ENCODE peak calls at places on chromosomes 6 and 20, in eight cellular contexts. X, U, L, M, A, Y, N and G are unnamed samples.
A peak's percentile ranks its signal among the peaks of the same experiment; 100 is the strongest.

GRCh38 chr6:38567436-38567835 is 72.3 kb downstream of the BTBD9 start:
- DNase-seq in X (peak; percentile 87), U (no peak), L (no peak), M (peak; percentile 90), A (peak; percentile 80), Y (peak; percentile 91), N (peak; percentile 73), G (peak; percentile 14)

GRCh38 chr20:1943267-1944002 is 48.2 kb downstream of the SIRPA start:
- DNase-seq in X (no peak), U (no peak), L (no peak), M (no peak), A (no peak), Y (peak; percentile 38), N (peak; percentile 79), G (no peak)

GRCh38 chr6:112282217-112282616 is 27.9 kb upstream of the LAMA4 start:
- DNase-seq in X (peak; percentile 44), U (peak; percentile 14), L (no peak), M (peak; percentile 85), A (no peak), Y (peak; percentile 93), N (peak; percentile 73), G (peak; percentile 30)

GRCh38 chr6:3808759-3809514 is 40.2 kb upstream of the FAM50B start:
- DNase-seq in X (no peak), U (no peak), L (no peak), M (peak; percentile 94), A (peak; percentile 62), Y (peak; percentile 93), N (peak; percentile 89), G (peak; percentile 71)

GRCh38 chr20:4519530-4519929 is 202.2 kb upstream of the PRND start:
- DNase-seq in X (no peak), U (peak; percentile 78), L (peak; percentile 42), M (no peak), A (no peak), Y (no peak), N (no peak), G (peak; percentile 17)

GRCh38 chr6:110481081-110481480 is 4.7 kb upstream of the SLC22A16 start:
- DNase-seq in X (no peak), U (no peak), L (no peak), M (no peak), A (no peak), Y (no peak), N (no peak), G (no peak)

GRCh38 chr6:44020148-44020547 is 107.1 kb downstream of the MRPL14 start:
- DNase-seq in X (peak; percentile 62), U (no peak), L (no peak), M (no peak), A (no peak), Y (no peak), N (peak; percentile 69), G (no peak)

GRCh38 chr6:37698264-37699137 is 818 bp upstream of the MDGA1 start:
- DNase-seq in X (peak; percentile 65), U (peak; percentile 76), L (peak; percentile 67), M (peak; percentile 65), A (no peak), Y (no peak), N (no peak), G (peak; percentile 67)

GRCh38 chr20:51366155-51366886 is 176.2 kb downstream of the NFATC2 start:
- DNase-seq in X (peak; percentile 76), U (no peak), L (no peak), M (peak; percentile 100), A (peak; percentile 99), Y (peak; percentile 100), N (peak; percentile 88), G (peak; percentile 36)

GRCh38 chr6:106757267-106757666 is 127.9 kb downstream of the QRSL1 start:
- DNase-seq in X (no peak), U (no peak), L (no peak), M (no peak), A (no peak), Y (no peak), N (no peak), G (no peak)

GRCh38 chr6:89242574-89243330 is 25.6 kb upstream of the GABRR1 start:
- DNase-seq in X (no peak), U (peak; percentile 57), L (peak; percentile 34), M (peak; percentile 65), A (peak; percentile 15), Y (peak; percentile 21), N (no peak), G (peak; percentile 21)

GRCh38 chr6:20877008-20877937 is 343.0 kb downstream of the CDKAL1 start:
- DNase-seq in X (peak; percentile 27), U (no peak), L (peak; percentile 80), M (peak; percentile 93), A (peak; percentile 52), Y (peak; percentile 91), N (peak; percentile 76), G (peak; percentile 95)

GRCh38 chr6:70413829-70414494 is 654 bp downstream of the FAM135A start:
- DNase-seq in X (no peak), U (peak; percentile 43), L (no peak), M (peak; percentile 25), A (no peak), Y (no peak), N (no peak), G (no peak)

GRCh38 chr6:5083813-5084191 is 1.3 kb upstream of the PPP1R3G start:
- DNase-seq in X (no peak), U (no peak), L (no peak), M (no peak), A (no peak), Y (no peak), N (no peak), G (no peak)

GRCh38 chr6:30955367-30956042 is 14.7 kb downstream of the MUCL3 start:
- DNase-seq in X (peak; percentile 50), U (peak; percentile 85), L (peak; percentile 87), M (peak; percentile 12), A (no peak), Y (peak; percentile 23), N (peak; percentile 70), G (peak; percentile 72)

GRCh38 chr6:48087448-48087847 is 23.5 kb downstream of the PTCHD4 start:
- DNase-seq in X (no peak), U (peak; percentile 3), L (no peak), M (peak; percentile 50), A (no peak), Y (no peak), N (no peak), G (no peak)

GRCh38 chr6:80161438-80161837 is 55.0 kb downstream of the BCKDHB start:
- DNase-seq in X (no peak), U (no peak), L (no peak), M (no peak), A (no peak), Y (no peak), N (no peak), G (no peak)

GRCh38 chr6:73451166-73452106 is 661 bp downstream of the CGAS start:
- DNase-seq in X (peak; percentile 68), U (peak; percentile 70), L (peak; percentile 66), M (peak; percentile 38), A (no peak), Y (peak; percentile 36), N (peak; percentile 69), G (peak; percentile 56)

GRCh38 chr6:168377481-168377850 is 57.9 kb upstream of the DACT2 start:
- DNase-seq in X (peak; percentile 73), U (no peak), L (no peak), M (no peak), A (no peak), Y (no peak), N (peak; percentile 73), G (no peak)

GRCh38 chr20:5153612-5154542 is 27.1 kb downstream of the CDS2 start:
- DNase-seq in X (no peak), U (no peak), L (no peak), M (peak; percentile 20), A (no peak), Y (no peak), N (no peak), G (no peak)

GRCh38 chr6:161023316-161023715 is 31.7 kb downstream of the MAP3K4 start:
- DNase-seq in X (no peak), U (no peak), L (no peak), M (no peak), A (no peak), Y (no peak), N (no peak), G (no peak)
- TF ChIP-seq CTCF in X (no peak), U (no peak), L (no peak), M (no peak), A (no peak), Y (no peak), N (no peak), G (no peak)

DNA sequence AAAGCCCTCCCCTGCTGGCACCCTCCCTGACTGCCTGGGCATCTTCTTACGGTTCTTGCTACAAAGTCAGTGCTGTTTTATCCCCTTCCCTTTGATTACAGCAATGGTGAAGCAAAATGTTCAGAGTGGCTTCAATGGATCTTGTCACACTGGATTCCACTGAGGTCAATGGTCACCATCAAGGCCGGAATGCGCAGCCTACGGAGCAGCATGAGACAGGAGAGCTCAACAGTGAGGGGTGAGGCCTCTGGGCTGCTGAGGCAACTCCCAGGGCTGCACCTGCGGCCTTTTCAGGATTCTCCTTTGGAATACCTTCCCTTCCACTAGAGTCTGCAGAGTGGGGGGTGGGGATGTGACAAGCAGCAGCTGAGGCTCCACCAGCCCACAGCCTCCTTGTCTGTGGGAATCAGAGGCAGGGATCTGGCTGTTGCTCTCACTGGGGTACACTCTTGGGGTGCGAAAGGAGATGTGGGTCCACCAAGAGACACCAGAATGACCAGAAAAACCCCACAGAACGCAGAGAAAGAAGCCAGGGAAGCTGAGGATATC is 40.4 kb upstream of the EMILIN3 start:
- DNase-seq in X (no peak), U (no peak), L (no peak), M (no peak), A (no peak), Y (no peak), N (no peak), G (no peak)
- TF ChIP-seq CTCF in X (no peak), U (no peak), L (no peak), M (no peak), A (no peak), Y (no peak), N (no peak), G (no peak)

GRCh38 chr6:52724406-52725121 is 38.7 kb downstream of the GSTA2 start:
- DNase-seq in X (no peak), U (peak; percentile 78), L (peak; percentile 77), M (peak; percentile 49), A (no peak), Y (peak; percentile 61), N (peak; percentile 93), G (peak; percentile 78)
- TF ChIP-seq CTCF in X (no peak), U (peak; percentile 85), L (peak; percentile 91), M (peak; percentile 66), A (peak; percentile 58), Y (peak; percentile 58), N (peak; percentile 49), G (peak; percentile 66)

GRCh38 chr6:138600726-138601125 is 101.4 kb upstream of the NHSL1 start:
- DNase-seq in X (no peak), U (no peak), L (no peak), M (peak; percentile 62), A (peak; percentile 36), Y (peak; percentile 50), N (no peak), G (no peak)

GRCh38 chr6:138597336-138597735 is 98.0 kb upstream of the NHSL1 start:
- DNase-seq in X (no peak), U (no peak), L (no peak), M (peak; percentile 84), A (no peak), Y (no peak), N (no peak), G (no peak)

GRCh38 chr6:138601128-138601527 is 101.8 kb upstream of the NHSL1 start:
- DNase-seq in X (no peak), U (no peak), L (no peak), M (peak; percentile 57), A (no peak), Y (peak; percentile 30), N (no peak), G (no peak)

GRCh38 chr6:138598562-138599173 is 99.4 kb upstream of the NHSL1 start:
- DNase-seq in X (no peak), U (no peak), L (no peak), M (no peak), A (no peak), Y (no peak), N (no peak), G (no peak)

GRCh38 chr6:138600261-138600660 is 101.0 kb upstream of the NHSL1 start:
- DNase-seq in X (no peak), U (no peak), L (no peak), M (no peak), A (no peak), Y (no peak), N (no peak), G (no peak)
- TF ChIP-seq CTCF in X (no peak), U (no peak), L (no peak), M (no peak), A (no peak), Y (no peak), N (no peak), G (no peak)